ENCODE peak calls at places on chromosomes 1 and 21, in nine cellular contexts. Z is suprapubic skin, B is Panc1, F is GM12878, R is endothelial cell of umbilical vein, A is stomach, I is SK-N-SH, E is HCT116, S is vagina. H is an unnamed sample. For H3K36me3, the result is how much of the 10 kb centered on the place peaks cover.

GRCh38 chr1:12170263-12170671 is 3.5 kb downstream of the TNFRSF1B start:
- DNase-seq in Z (no peak), F (no peak), I (no peak), R (no peak), B (no peak), A (peak), E (no peak), S (no peak), H (no peak)

GRCh38 chr1:108877858-108878257 is 1.1 kb downstream of the GPSM2 start:
- DNase-seq in F (no peak), B (no peak), Z (no peak), I (peak), S (no peak), A (no peak), E (no peak), R (no peak), H (no peak)

GRCh38 chr1:68470388-68470970 is 20.7 kb upstream of the RPE65 start:
- DNase-seq in F (no peak), Z (no peak), R (peak), I (no peak), B (no peak), E (no peak), S (no peak), A (no peak), H (no peak)

GRCh38 chr21:42567181-42567560 is 53.5 kb downstream of the SLC37A1 start:
- DNase-seq in B (no peak), S (no peak), I (no peak), A (no peak), E (no peak), R (no peak), F (no peak), Z (peak), H (peak)

GRCh38 chr1:2226525-2227340 is 1.4 kb upstream of the SKI start:
- DNase-seq in A (no peak), E (no peak), Z (no peak), R (no peak), F (no peak), S (peak), I (peak), B (no peak), H (no peak)

GRCh38 chr1:157085416-157085815 is 14.2 kb downstream of the ETV3L start:
- DNase-seq in F (no peak), B (no peak), S (no peak), R (no peak), I (no peak), E (no peak), Z (no peak), A (no peak), H (no peak)

GRCh38 chr1:227893696-227894305 is 53.9 kb downstream of the WNT9A start:
- DNase-seq in R (no peak), S (no peak), A (no peak), Z (peak), F (no peak), E (no peak), B (no peak), I (no peak), H (no peak)

GRCh38 chr1:162166934-162167615 is 97.6 kb downstream of the NOS1AP start:
- DNase-seq in R (no peak), I (no peak), F (no peak), S (no peak), B (no peak), A (no peak), Z (no peak), E (no peak), H (no peak)

GRCh38 chr1:64745181-64745985 is 508 bp downstream of the RAVER2 start:
- DNase-seq in F (no peak), A (peak), I (peak), R (peak), S (no peak), Z (no peak), B (no peak), E (no peak), H (peak)

GRCh38 chr1:107762751-107763390 is 202.1 kb downstream of the VAV3 start:
- DNase-seq in A (no peak), Z (no peak), R (no peak), E (no peak), F (no peak), S (no peak), B (no peak), I (no peak), H (no peak)

GRCh38 chr1:230587056-230587455 is 55.2 kb upstream of the COG2 start:
- DNase-seq in E (no peak), F (no peak), B (no peak), A (no peak), Z (no peak), R (no peak), I (no peak), S (no peak), H (no peak)

GRCh38 chr1:30317921-30318320 is 405.5 kb downstream of the MATN1 start:
- DNase-seq in E (no peak), B (no peak), F (no peak), A (peak), Z (peak), I (no peak), S (no peak), R (no peak), H (no peak)

GRCh38 chr1:212035835-212036605 is 472 bp downstream of the DTL start:
- DNase-seq in E (no peak), F (no peak), R (peak), S (no peak), A (no peak), I (no peak), Z (no peak), B (no peak), H (no peak)

GRCh38 chr1:244397086-244397485 is 54.6 kb downstream of the ADSS2 start:
- DNase-seq in Z (no peak), E (no peak), S (no peak), F (no peak), A (no peak), B (no peak), I (no peak), R (no peak), H (no peak)

GRCh38 chr1:2135425-2135824 is 59.1 kb downstream of the FAAP20 start:
- DNase-seq in R (no peak), F (no peak), I (peak), A (peak), S (no peak), E (no peak), B (no peak), Z (peak), H (peak)

GRCh38 chr1:31576201-31576669 is at the start of gene TINAGL1:
- DNase-seq in Z (no peak), R (peak), A (peak), S (no peak), E (peak), I (no peak), F (no peak), B (no peak), H (peak)

GRCh38 chr1:10796029-10796944 is at the start of gene CASZ1:
- DNase-seq in B (peak), S (no peak), E (peak), R (peak), Z (no peak), A (peak), I (peak), F (no peak), H (peak)

GRCh38 chr1:19643602-19644419 is at the start of gene NBL1:
- DNase-seq in A (peak), Z (no peak), S (no peak), R (peak), I (peak), F (no peak), B (no peak), E (no peak), H (peak)

GRCh38 chr1:180941518-180942275 is 29.0 kb downstream of the KIAA1614 start:
- DNase-seq in Z (no peak), A (no peak), I (no peak), F (no peak), B (no peak), R (no peak), S (no peak), E (no peak), H (no peak)

GRCh38 chr1:215720121-215720520 is 153.0 kb downstream of the KCTD3 start:
- DNase-seq in B (no peak), Z (no peak), F (no peak), I (no peak), A (no peak), E (no peak), S (no peak), R (no peak), H (no peak)

GRCh38 chr1:239608469-239608868 is 222.1 kb downstream of the CHRM3 start:
- DNase-seq in S (no peak), R (no peak), I (no peak), E (no peak), F (no peak), Z (no peak), A (no peak), B (no peak), H (no peak)

GRCh38 chr1:31934706-31935629 is 3.2 kb downstream of the PTP4A2 start:
- DNase-seq in E (no peak), I (no peak), A (no peak), B (no peak), R (peak), S (no peak), F (no peak), Z (no peak), H (peak)

GRCh38 chr1:206923009-206923960 is 1.5 kb upstream of the FCMR start:
- DNase-seq in E (no peak), F (peak), I (no peak), R (no peak), A (no peak), Z (no peak), S (no peak), B (no peak), H (peak)

GRCh38 chr21:44965251-44966022 is 25.6 kb downstream of the SLX9 start:
- DNase-seq in B (no peak), Z (no peak), R (no peak), I (no peak), S (no peak), E (no peak), A (no peak), F (no peak), H (no peak)

GRCh38 chr1:223137402-223138100 is 5.5 kb downstream of the TLR5 start:
- DNase-seq in F (no peak), Z (no peak), A (no peak), B (no peak), R (no peak), S (no peak), E (no peak), I (no peak), H (peak)

DNA sequence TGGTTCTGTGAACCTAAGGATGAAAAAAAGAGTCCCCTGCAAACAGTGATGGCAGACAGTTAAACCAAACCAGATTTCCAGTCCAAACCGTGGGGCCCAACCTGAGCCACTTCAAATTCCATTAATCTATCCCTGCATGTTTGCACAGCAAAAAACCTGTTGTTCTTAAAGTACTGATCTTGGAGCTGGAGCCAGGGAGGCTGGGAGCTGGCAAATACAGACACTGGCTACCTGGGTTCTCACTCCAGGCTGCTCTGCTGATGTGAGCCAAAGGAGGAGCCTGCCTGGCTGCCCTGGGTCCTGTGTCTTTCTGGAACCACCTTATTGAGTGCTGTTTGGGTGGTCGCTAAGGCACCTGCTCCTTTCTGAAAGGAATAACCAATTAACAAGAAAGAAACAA is 16.4 kb downstream of the LDLRAD1 start:
- DNase-seq in E (no peak), Z (peak), F (no peak), B (no peak), A (peak), R (no peak), S (no peak), I (no peak), H (no peak)
- TF ChIP-seq POLR2AphosphoS5 in E (no peak), Z (no peak), F (no peak), B (no peak), A (no peak), R (no peak), S (no peak), I (no peak), H (no peak)

DNA sequence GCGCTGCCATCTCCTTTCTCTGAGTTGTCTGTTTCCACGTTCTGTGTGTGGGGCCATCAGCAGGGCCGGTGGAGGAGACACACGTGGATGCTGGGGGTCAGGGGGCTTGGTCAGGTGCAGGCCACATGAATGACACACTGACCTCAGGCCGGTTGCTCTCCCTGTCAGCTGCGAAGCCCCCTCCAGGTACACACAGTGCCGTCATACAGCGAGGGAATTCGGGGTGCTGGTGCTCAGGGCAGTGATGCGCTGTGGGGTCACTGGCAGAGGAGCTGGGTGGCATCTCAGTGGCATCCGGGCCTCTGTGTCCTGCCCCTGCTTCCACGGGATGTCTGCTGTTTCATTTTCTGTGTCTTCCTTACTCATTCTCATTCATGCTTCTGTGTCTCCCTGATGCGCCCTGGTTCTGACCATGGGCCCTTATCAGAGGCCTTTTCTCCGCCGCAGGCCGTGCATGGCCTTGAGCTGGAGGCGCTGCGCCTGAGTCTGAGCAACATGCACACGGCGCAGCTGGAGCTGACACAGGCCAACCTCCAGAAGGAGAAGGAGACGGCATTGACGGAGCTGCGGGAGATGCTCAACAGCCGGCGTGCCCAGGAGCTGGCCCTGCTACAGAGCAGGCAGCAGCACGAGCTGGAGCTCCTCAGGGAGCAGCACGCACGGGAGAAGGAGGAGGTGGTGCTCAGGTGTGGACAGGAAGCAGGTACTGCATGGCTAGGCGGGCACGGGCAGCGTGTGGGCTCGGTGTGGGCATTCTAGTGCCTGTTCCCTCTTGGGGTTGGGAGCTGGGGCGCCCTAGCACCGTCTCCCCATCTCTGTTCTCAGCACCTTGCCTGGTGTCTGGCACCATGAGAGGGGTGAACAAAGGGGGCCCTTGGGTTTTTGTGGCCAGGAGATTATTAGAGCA is 22.6 kb downstream of the PCNT start:
- DNase-seq in A (no peak), S (no peak), Z (no peak), F (no peak), I (no peak), E (no peak), B (no peak), R (no peak), H (no peak)
- H3K36me3 ChIP-seq in A (half or more), S (half or more), Z (half or more), F (under half), I (under half), E (under half), B (under half), R (under half), H (under half)

DNA sequence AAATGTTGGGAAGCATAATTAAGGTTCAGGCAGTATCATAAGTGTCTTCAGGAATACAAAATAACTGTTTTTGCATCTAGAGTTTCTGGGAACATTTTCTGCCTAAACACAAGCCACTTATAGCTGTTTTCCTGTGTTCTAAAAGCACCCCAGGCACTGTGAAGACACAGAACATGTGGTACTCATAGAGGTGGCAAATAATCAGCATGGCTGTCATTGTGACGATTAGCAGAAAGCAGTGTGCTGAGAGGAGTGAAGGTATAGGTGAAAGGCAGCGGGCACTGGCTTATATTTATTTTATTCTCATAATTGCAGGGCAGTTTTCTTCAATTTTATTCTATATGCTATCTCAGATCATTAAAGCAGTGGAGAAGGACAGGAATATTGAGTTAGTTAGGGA is 119.6 kb downstream of the LRRC53 start:
- DNase-seq in A (no peak), S (no peak), B (no peak), I (peak), R (no peak), Z (no peak), E (no peak), F (no peak), H (no peak)
- TF ChIP-seq POLR2AphosphoS5 in A (no peak), S (no peak), B (no peak), I (peak), R (no peak), Z (no peak), E (no peak), F (no peak), H (no peak)

DNA sequence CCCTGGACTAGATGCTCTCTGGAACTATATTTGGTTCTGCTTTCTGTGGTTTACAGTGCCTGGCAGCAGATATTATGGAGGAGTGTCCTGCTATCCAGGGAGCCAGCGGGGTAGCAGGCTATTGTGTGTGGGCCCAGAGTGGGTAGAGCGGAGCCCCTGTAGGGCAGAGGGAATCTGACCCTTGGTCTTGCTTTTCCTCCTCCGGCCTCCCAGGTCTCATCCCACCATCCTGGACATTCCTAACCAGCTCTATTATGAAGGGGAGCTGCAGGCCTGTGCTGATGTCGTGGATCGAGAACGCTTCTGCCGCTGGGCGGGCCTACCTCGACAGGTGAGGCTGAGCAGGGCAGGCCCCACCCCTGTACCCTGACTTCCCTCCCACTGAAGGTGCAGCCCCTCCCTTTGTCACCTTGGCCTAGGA is 9.1 kb downstream of the RHOC start:
- DNase-seq in R (no peak), I (no peak), B (no peak), Z (no peak), A (peak), F (no peak), S (no peak), E (no peak), H (no peak)
- H3K36me3 ChIP-seq in R (under half), I (half or more), B (under half), Z (half or more), A (half or more), F (under half), S (under half), E (under half), H (under half)

GRCh38 chr1:6487804-6488484 is 3.5 kb downstream of the PLEKHG5 start:
- DNase-seq in R (no peak), E (no peak), F (no peak), Z (no peak), A (no peak), I (no peak), S (no peak), B (no peak), H (no peak)
- TF ChIP-seq POLR2AphosphoS5 in R (no peak), E (no peak), F (no peak), Z (no peak), A (no peak), I (no peak), S (no peak), B (no peak), H (no peak)

DNA sequence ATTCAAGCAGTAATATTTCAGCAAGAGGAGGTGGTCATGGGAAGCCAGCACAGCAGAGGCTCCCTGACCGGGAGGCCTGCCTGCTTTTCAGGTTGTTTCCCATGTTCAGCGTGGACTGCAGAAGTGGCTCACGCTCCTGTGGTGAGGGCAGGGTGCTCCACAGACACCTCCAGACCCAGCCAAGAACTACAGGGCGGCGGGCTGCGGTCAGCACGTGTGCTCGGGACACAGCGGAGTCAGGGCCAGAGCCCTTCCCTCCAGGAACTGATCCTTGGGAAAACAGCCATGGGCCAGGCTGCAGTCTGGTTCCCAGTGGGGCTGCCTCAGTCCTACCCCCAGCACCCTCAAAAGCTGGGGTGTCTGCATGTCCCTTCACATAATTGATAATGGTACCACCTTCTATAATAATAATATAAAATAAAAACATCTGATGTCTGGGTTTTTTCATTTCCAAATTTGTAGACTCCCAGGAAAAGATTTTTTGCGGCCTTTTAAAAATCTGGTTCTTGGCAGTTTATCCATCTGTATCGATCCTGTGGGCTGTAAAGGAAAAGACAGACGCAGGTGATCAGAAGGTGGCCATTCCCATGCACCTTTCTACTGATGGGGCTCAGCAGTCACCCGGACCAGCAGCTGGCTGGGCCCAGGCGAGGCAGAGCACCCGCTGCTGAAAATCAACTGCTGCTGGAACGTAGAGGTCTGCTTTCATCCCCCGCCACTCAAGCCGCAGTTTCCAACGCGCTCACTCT is 10.7 kb downstream of the THAP3 start:
- DNase-seq in Z (no peak), A (no peak), S (no peak), F (no peak), E (no peak), I (no peak), B (no peak), R (no peak), H (no peak)
- H3K36me3 ChIP-seq in Z (half or more), A (half or more), S (half or more), F (under half), E (under half), I (half or more), B (under half), R (under half), H (under half)

DNA sequence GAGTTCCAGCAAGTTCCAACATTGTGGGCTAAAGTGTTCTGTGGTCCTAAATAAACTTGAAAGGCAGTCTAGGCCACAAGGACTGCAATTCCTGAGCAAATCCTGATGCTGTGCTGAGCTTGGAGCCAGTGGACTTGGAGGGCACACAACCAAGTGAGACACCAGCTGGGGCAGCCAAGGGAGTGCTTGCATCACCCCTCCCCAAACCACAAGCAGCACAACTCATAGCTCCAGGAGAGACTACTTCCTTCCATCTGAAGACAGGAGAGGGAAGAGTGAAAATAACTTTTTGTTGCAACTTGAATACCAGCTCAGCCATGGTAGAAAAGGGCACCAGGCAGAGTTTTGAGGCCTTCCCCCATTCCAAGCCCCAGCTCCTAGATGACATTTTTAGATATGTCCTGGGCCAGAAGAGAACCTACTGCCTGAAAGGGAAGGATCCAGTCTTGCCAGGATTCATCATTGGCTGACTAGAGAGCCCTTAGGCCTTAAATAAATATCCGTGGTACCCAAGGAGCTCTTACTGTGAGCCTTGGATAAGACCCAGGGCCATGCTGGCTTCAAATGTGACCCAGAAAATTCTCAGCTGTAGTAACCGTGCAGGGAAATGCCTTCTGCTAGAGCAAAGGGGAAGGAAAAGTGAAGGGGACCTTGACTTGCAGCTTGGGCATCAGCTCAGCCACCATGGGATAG is 35.4 kb upstream of the LRRC8B start:
- DNase-seq in Z (no peak), I (no peak), S (no peak), B (no peak), F (no peak), A (no peak), R (no peak), E (no peak), H (no peak)
- TF ChIP-seq POLR2AphosphoS5 in Z (no peak), I (no peak), S (no peak), B (no peak), F (no peak), A (no peak), R (no peak), E (no peak), H (no peak)

GRCh38 chr1:229544587-229544986 is 13.9 kb downstream of the ABCB10 start:
- DNase-seq in I (no peak), E (no peak), R (no peak), S (no peak), Z (no peak), A (no peak), B (no peak), F (no peak), H (no peak)
- H3K36me3 ChIP-seq in I (under half), E (under half), R (under half), S (under half), Z (under half), A (half or more), B (under half), F (under half), H (under half)